ENCODE peak calls at places on chromosomes 4 and X, in eight cellular contexts. One of them, this sample, is unnamed.

GRCh38 chrX:151789179-151789800 is 54.7 kb downstream of the CNGA2 start:
- DNase-seq in breast epithelium: peak; percentile 63
- DNase-seq in fibroblast of pulmonary artery: peak; percentile 80
- DNase-seq in CD8-positive, alpha-beta memory T cell: no peak
- DNase-seq in right cardiac atrium: peak; percentile 63
- DNase-seq in fibroblast of lung: peak; percentile 96
- DNase-seq in neural progenitor cell: no peak
- DNase-seq in AG10803: peak; percentile 81
- DNase-seq in this sample: peak; percentile 41

GRCh38 chr4:72971572-72971971 is 97.9 kb downstream of the COX18 start:
- DNase-seq in right cardiac atrium: no peak
- DNase-seq in AG10803: peak; percentile 76
- DNase-seq in fibroblast of lung: peak; percentile 98
- DNase-seq in CD8-positive, alpha-beta memory T cell: no peak
- DNase-seq in fibroblast of pulmonary artery: peak; percentile 90
- DNase-seq in neural progenitor cell: no peak
- DNase-seq in breast epithelium: no peak
- DNase-seq in this sample: peak; percentile 91

GRCh38 chr4:26131711-26132110 is 189.1 kb upstream of the RBPJ start:
- DNase-seq in fibroblast of lung: no peak
- DNase-seq in right cardiac atrium: no peak
- DNase-seq in CD8-positive, alpha-beta memory T cell: no peak
- DNase-seq in fibroblast of pulmonary artery: no peak
- DNase-seq in AG10803: no peak
- DNase-seq in neural progenitor cell: no peak
- DNase-seq in breast epithelium: no peak
- DNase-seq in this sample: no peak

GRCh38 chr4:114343015-114343414 is 255.6 kb upstream of the UGT8 start:
- DNase-seq in fibroblast of lung: peak; percentile 21
- DNase-seq in right cardiac atrium: no peak
- DNase-seq in fibroblast of pulmonary artery: no peak
- DNase-seq in AG10803: no peak
- DNase-seq in CD8-positive, alpha-beta memory T cell: no peak
- DNase-seq in neural progenitor cell: no peak
- DNase-seq in breast epithelium: no peak
- DNase-seq in this sample: no peak

GRCh38 chr4:22595684-22596083 is 79.8 kb upstream of the ADGRA3 start:
- DNase-seq in fibroblast of pulmonary artery: peak; percentile 1
- DNase-seq in AG10803: no peak
- DNase-seq in fibroblast of lung: peak; percentile 7
- DNase-seq in breast epithelium: no peak
- DNase-seq in CD8-positive, alpha-beta memory T cell: no peak
- DNase-seq in right cardiac atrium: no peak
- DNase-seq in neural progenitor cell: no peak
- DNase-seq in this sample: peak; percentile 13

GRCh38 chr4:95466791-95467190 is 82.0 kb downstream of the UNC5C start:
- DNase-seq in right cardiac atrium: no peak
- DNase-seq in neural progenitor cell: no peak
- DNase-seq in fibroblast of lung: no peak
- DNase-seq in fibroblast of pulmonary artery: no peak
- DNase-seq in breast epithelium: no peak
- DNase-seq in CD8-positive, alpha-beta memory T cell: no peak
- DNase-seq in AG10803: no peak
- DNase-seq in this sample: peak; percentile 1

GRCh38 chr4:79141530-79141929 is 184.3 kb downstream of the NAA11 start:
- DNase-seq in fibroblast of pulmonary artery: peak; percentile 16
- DNase-seq in breast epithelium: no peak
- DNase-seq in neural progenitor cell: peak; percentile 47
- DNase-seq in right cardiac atrium: no peak
- DNase-seq in fibroblast of lung: peak; percentile 14
- DNase-seq in CD8-positive, alpha-beta memory T cell: no peak
- DNase-seq in AG10803: peak; percentile 0
- DNase-seq in this sample: peak; percentile 44

GRCh38 chrX:70998402-70999027 is 67.6 kb upstream of the SLC7A3 start:
- DNase-seq in fibroblast of lung: peak; percentile 65
- DNase-seq in CD8-positive, alpha-beta memory T cell: no peak
- DNase-seq in AG10803: peak; percentile 57
- DNase-seq in right cardiac atrium: no peak
- DNase-seq in breast epithelium: peak; percentile 70
- DNase-seq in neural progenitor cell: peak; percentile 69
- DNase-seq in fibroblast of pulmonary artery: peak; percentile 61
- DNase-seq in this sample: peak; percentile 88

GRCh38 chr4:184262901-184263300 is 45.2 kb upstream of the ENPP6 start:
- DNase-seq in fibroblast of pulmonary artery: peak; percentile 33
- DNase-seq in breast epithelium: no peak
- DNase-seq in neural progenitor cell: no peak
- DNase-seq in CD8-positive, alpha-beta memory T cell: no peak
- DNase-seq in fibroblast of lung: peak; percentile 16
- DNase-seq in AG10803: peak; percentile 35
- DNase-seq in right cardiac atrium: no peak
- DNase-seq in this sample: peak; percentile 67

GRCh38 chrX:13005671-13006473 is 31.0 kb downstream of the TMSB4X start:
- DNase-seq in fibroblast of lung: peak; percentile 73
- DNase-seq in AG10803: peak; percentile 26
- DNase-seq in CD8-positive, alpha-beta memory T cell: no peak
- DNase-seq in fibroblast of pulmonary artery: peak; percentile 29
- DNase-seq in neural progenitor cell: no peak
- DNase-seq in right cardiac atrium: no peak
- DNase-seq in breast epithelium: no peak
- DNase-seq in this sample: no peak

GRCh38 chrX:132017431-132018185 is 5.5 kb upstream of the STK26 start:
- DNase-seq in AG10803: no peak
- DNase-seq in fibroblast of lung: no peak
- DNase-seq in CD8-positive, alpha-beta memory T cell: no peak
- DNase-seq in neural progenitor cell: no peak
- DNase-seq in right cardiac atrium: no peak
- DNase-seq in fibroblast of pulmonary artery: no peak
- DNase-seq in breast epithelium: no peak
- DNase-seq in this sample: no peak

GRCh38 chr4:66182651-66183050 is 512.4 kb upstream of the EPHA5 start:
- DNase-seq in neural progenitor cell: no peak
- DNase-seq in AG10803: no peak
- DNase-seq in breast epithelium: no peak
- DNase-seq in fibroblast of pulmonary artery: no peak
- DNase-seq in right cardiac atrium: no peak
- DNase-seq in fibroblast of lung: peak; percentile 3
- DNase-seq in CD8-positive, alpha-beta memory T cell: no peak
- DNase-seq in this sample: no peak

GRCh38 chr4:139746430-139746829 is 80.8 kb downstream of the MGST2 start:
- DNase-seq in neural progenitor cell: peak; percentile 56
- DNase-seq in right cardiac atrium: no peak
- DNase-seq in CD8-positive, alpha-beta memory T cell: no peak
- DNase-seq in AG10803: no peak
- DNase-seq in breast epithelium: no peak
- DNase-seq in fibroblast of lung: no peak
- DNase-seq in fibroblast of pulmonary artery: no peak
- DNase-seq in this sample: no peak

GRCh38 chr4:55173580-55173979 is 48.2 kb upstream of the KDR start:
- DNase-seq in neural progenitor cell: no peak
- DNase-seq in fibroblast of lung: peak; percentile 81
- DNase-seq in AG10803: peak; percentile 38
- DNase-seq in fibroblast of pulmonary artery: peak; percentile 83
- DNase-seq in right cardiac atrium: no peak
- DNase-seq in breast epithelium: no peak
- DNase-seq in CD8-positive, alpha-beta memory T cell: no peak
- DNase-seq in this sample: peak; percentile 94

GRCh38 chr4:8837181-8837811 is 34.3 kb downstream of the HMX1 start:
- DNase-seq in breast epithelium: no peak
- DNase-seq in fibroblast of pulmonary artery: no peak
- DNase-seq in neural progenitor cell: peak; percentile 94
- DNase-seq in CD8-positive, alpha-beta memory T cell: no peak
- DNase-seq in right cardiac atrium: no peak
- DNase-seq in AG10803: no peak
- DNase-seq in fibroblast of lung: no peak
- DNase-seq in this sample: no peak

GRCh38 chr4:148341980-148342800 is 100.0 kb downstream of the NR3C2 start:
- DNase-seq in fibroblast of pulmonary artery: no peak
- DNase-seq in CD8-positive, alpha-beta memory T cell: no peak
- DNase-seq in right cardiac atrium: no peak
- DNase-seq in AG10803: no peak
- DNase-seq in neural progenitor cell: no peak
- DNase-seq in breast epithelium: no peak
- DNase-seq in fibroblast of lung: no peak
- DNase-seq in this sample: no peak

GRCh38 chrX:113790987-113791386 is 792.9 kb upstream of the HTR2C start:
- DNase-seq in CD8-positive, alpha-beta memory T cell: no peak
- DNase-seq in breast epithelium: no peak
- DNase-seq in neural progenitor cell: no peak
- DNase-seq in fibroblast of lung: peak; percentile 59
- DNase-seq in right cardiac atrium: no peak
- DNase-seq in fibroblast of pulmonary artery: no peak
- DNase-seq in AG10803: no peak
- DNase-seq in this sample: no peak

GRCh38 chr4:143016171-143016570 is 168.5 kb upstream of the USP38 start:
- DNase-seq in fibroblast of pulmonary artery: no peak
- DNase-seq in fibroblast of lung: no peak
- DNase-seq in neural progenitor cell: no peak
- DNase-seq in AG10803: no peak
- DNase-seq in CD8-positive, alpha-beta memory T cell: no peak
- DNase-seq in breast epithelium: no peak
- DNase-seq in right cardiac atrium: no peak
- DNase-seq in this sample: peak; percentile 83

GRCh38 chrX:68947882-68948605 is 119.2 kb downstream of the EFNB1 start:
- DNase-seq in CD8-positive, alpha-beta memory T cell: no peak
- DNase-seq in AG10803: peak; percentile 33
- DNase-seq in breast epithelium: no peak
- DNase-seq in right cardiac atrium: no peak
- DNase-seq in fibroblast of lung: no peak
- DNase-seq in neural progenitor cell: no peak
- DNase-seq in fibroblast of pulmonary artery: no peak
- DNase-seq in this sample: no peak

DNA sequence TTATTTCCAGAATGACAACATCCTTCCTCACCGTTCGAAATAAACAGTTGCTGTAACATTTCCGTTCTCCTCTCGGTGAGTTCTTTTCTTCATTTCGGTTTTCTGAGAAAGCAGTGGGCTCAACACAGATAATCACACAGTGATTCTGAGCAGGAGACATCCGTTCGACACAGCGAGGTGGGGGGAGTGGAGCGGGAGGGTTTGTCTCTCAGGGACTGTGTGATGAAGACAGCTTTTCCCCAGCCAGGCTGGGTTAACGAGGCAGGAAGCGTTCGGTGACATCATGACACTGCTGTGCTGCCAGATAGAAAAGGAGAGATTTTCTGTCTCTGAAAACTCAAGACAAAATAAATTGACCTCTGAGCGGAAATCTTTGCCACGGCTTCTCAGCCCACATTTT is 119.3 kb downstream of the CRLF2 start:
- DNase-seq in neural progenitor cell: no peak
- DNase-seq in CD8-positive, alpha-beta memory T cell: peak; percentile 46
- DNase-seq in right cardiac atrium: no peak
- DNase-seq in AG10803: no peak
- DNase-seq in breast epithelium: no peak
- DNase-seq in fibroblast of pulmonary artery: no peak
- DNase-seq in fibroblast of lung: no peak
- DNase-seq in this sample: no peak
- H3K4me3 ChIP-seq in neural progenitor cell: no peak overlapping the region
- H3K4me3 ChIP-seq in CD8-positive, alpha-beta memory T cell: no peak overlapping the region
- H3K4me3 ChIP-seq in right cardiac atrium: no peak overlapping the region
- H3K4me3 ChIP-seq in AG10803: no peak overlapping the region
- H3K4me3 ChIP-seq in breast epithelium: no peak overlapping the region
- H3K4me3 ChIP-seq in fibroblast of pulmonary artery: no peak overlapping the region
- H3K4me3 ChIP-seq in fibroblast of lung: no peak overlapping the region
- H3K4me3 ChIP-seq in this sample: no peak overlapping the region

GRCh38 chr4:2861631-2862436 is 18.2 kb downstream of the ADD1 start:
- DNase-seq in fibroblast of lung: no peak
- DNase-seq in AG10803: no peak
- DNase-seq in neural progenitor cell: no peak
- DNase-seq in fibroblast of pulmonary artery: no peak
- DNase-seq in breast epithelium: no peak
- DNase-seq in CD8-positive, alpha-beta memory T cell: no peak
- DNase-seq in right cardiac atrium: no peak
- DNase-seq in this sample: no peak

GRCh38 chr4:2863649-2864048 is 20.0 kb downstream of the ADD1 start:
- DNase-seq in right cardiac atrium: no peak
- DNase-seq in fibroblast of lung: no peak
- DNase-seq in CD8-positive, alpha-beta memory T cell: no peak
- DNase-seq in fibroblast of pulmonary artery: no peak
- DNase-seq in breast epithelium: no peak
- DNase-seq in AG10803: no peak
- DNase-seq in neural progenitor cell: no peak
- DNase-seq in this sample: no peak

GRCh38 chr4:2860391-2861348 is 17.0 kb downstream of the ADD1 start:
- DNase-seq in fibroblast of pulmonary artery: peak; percentile 49
- DNase-seq in right cardiac atrium: peak; percentile 80
- DNase-seq in CD8-positive, alpha-beta memory T cell: no peak
- DNase-seq in breast epithelium: no peak
- DNase-seq in AG10803: no peak
- DNase-seq in fibroblast of lung: peak; percentile 65
- DNase-seq in neural progenitor cell: peak; percentile 27
- DNase-seq in this sample: peak; percentile 31

GRCh38 chr4:2865381-2865780 is 21.7 kb downstream of the ADD1 start:
- DNase-seq in neural progenitor cell: no peak
- DNase-seq in breast epithelium: no peak
- DNase-seq in fibroblast of lung: peak; percentile 17
- DNase-seq in right cardiac atrium: no peak
- DNase-seq in fibroblast of pulmonary artery: no peak
- DNase-seq in CD8-positive, alpha-beta memory T cell: no peak
- DNase-seq in AG10803: no peak
- DNase-seq in this sample: no peak

GRCh38 chr4:2862528-2862927 is 18.9 kb downstream of the ADD1 start:
- DNase-seq in fibroblast of lung: peak; percentile 60
- DNase-seq in AG10803: peak; percentile 80
- DNase-seq in CD8-positive, alpha-beta memory T cell: no peak
- DNase-seq in fibroblast of pulmonary artery: no peak
- DNase-seq in neural progenitor cell: peak; percentile 31
- DNase-seq in breast epithelium: no peak
- DNase-seq in right cardiac atrium: no peak
- DNase-seq in this sample: peak; percentile 25
- H3K4me3 ChIP-seq in fibroblast of lung: no peak overlapping the region
- H3K4me3 ChIP-seq in AG10803: no peak overlapping the region
- H3K4me3 ChIP-seq in CD8-positive, alpha-beta memory T cell: no peak overlapping the region
- H3K4me3 ChIP-seq in fibroblast of pulmonary artery: no peak overlapping the region
- H3K4me3 ChIP-seq in neural progenitor cell: no peak overlapping the region
- H3K4me3 ChIP-seq in breast epithelium: no peak overlapping the region
- H3K4me3 ChIP-seq in right cardiac atrium: peak overlapping the region; percentile 23
- H3K4me3 ChIP-seq in this sample: no peak overlapping the region

DNA sequence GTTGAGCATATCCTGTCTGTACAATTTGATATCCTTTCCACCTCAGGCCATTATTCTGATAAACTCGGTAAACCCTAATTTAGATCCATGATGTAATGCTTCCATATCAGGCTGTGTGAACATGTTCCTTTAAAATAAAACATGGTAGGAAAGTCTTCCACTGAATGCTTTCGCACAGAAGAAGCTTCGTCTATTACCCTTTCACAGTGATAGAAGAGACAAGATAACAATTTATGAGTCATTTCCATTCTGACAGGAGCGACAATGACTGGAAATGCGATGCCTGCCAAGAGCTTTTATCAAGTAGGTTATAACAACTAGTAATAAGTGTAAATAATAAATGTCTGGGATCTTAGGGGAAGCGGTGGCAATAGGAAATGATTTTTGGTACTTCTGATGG is 98.8 kb downstream of the TTC29 start:
- DNase-seq in right cardiac atrium: no peak
- DNase-seq in neural progenitor cell: no peak
- DNase-seq in CD8-positive, alpha-beta memory T cell: no peak
- DNase-seq in fibroblast of lung: no peak
- DNase-seq in breast epithelium: no peak
- DNase-seq in fibroblast of pulmonary artery: no peak
- DNase-seq in AG10803: no peak
- DNase-seq in this sample: no peak
- H3K4me3 ChIP-seq in right cardiac atrium: no peak overlapping the region
- H3K4me3 ChIP-seq in neural progenitor cell: no peak overlapping the region
- H3K4me3 ChIP-seq in CD8-positive, alpha-beta memory T cell: no peak overlapping the region
- H3K4me3 ChIP-seq in fibroblast of lung: no peak overlapping the region
- H3K4me3 ChIP-seq in breast epithelium: no peak overlapping the region
- H3K4me3 ChIP-seq in fibroblast of pulmonary artery: no peak overlapping the region
- H3K4me3 ChIP-seq in AG10803: no peak overlapping the region
- H3K4me3 ChIP-seq in this sample: no peak overlapping the region

GRCh38 chr4:150080875-150081274 is 2.6 kb downstream of the DCLK2 start:
- DNase-seq in neural progenitor cell: no peak
- DNase-seq in AG10803: no peak
- DNase-seq in CD8-positive, alpha-beta memory T cell: no peak
- DNase-seq in fibroblast of lung: no peak
- DNase-seq in breast epithelium: no peak
- DNase-seq in right cardiac atrium: no peak
- DNase-seq in fibroblast of pulmonary artery: no peak
- DNase-seq in this sample: no peak
- H3K4me3 ChIP-seq in neural progenitor cell: no peak overlapping the region
- H3K4me3 ChIP-seq in AG10803: peak overlapping the region; percentile 85
- H3K4me3 ChIP-seq in CD8-positive, alpha-beta memory T cell: no peak overlapping the region
- H3K4me3 ChIP-seq in fibroblast of lung: no peak overlapping the region
- H3K4me3 ChIP-seq in breast epithelium: no peak overlapping the region
- H3K4me3 ChIP-seq in right cardiac atrium: no peak overlapping the region
- H3K4me3 ChIP-seq in fibroblast of pulmonary artery: no peak overlapping the region
- H3K4me3 ChIP-seq in this sample: no peak overlapping the region

This sample was measured in bronchial epithelial cell.